ENCODE peak calls at places on chromosomes 16 and 17, in six cellular contexts. J is BJ, G is epithelial cell of esophagus, V is A549, F is Calu3, W is uterus. B is an unnamed sample.

GRCh38 chr17:602436-602835 is 112.2 kb downstream of the VPS53 start:
- DNase-seq in F (no peak), V (no peak), W (no peak), J (peak), G (no peak), B (no peak)

GRCh38 chr16:20928774-20929411 is 28.3 kb downstream of the LYRM1 start:
- DNase-seq in G (no peak), W (no peak), F (no peak), V (no peak), J (no peak), B (no peak)

GRCh38 chr16:54459509-54460235 is 173.1 kb upstream of the IRX3 start:
- DNase-seq in F (no peak), V (no peak), G (no peak), J (peak), W (no peak), B (no peak)

GRCh38 chr16:57349212-57350031 is 9.2 kb upstream of the CCL22 start:
- DNase-seq in G (no peak), J (no peak), W (no peak), V (no peak), F (no peak), B (peak)

GRCh38 chr17:40343126-40344119 is 21.1 kb downstream of the GJD3 start:
- DNase-seq in G (no peak), V (no peak), J (no peak), W (no peak), F (no peak), B (no peak)

GRCh38 chr17:20922128-20922670 is 120.6 kb downstream of the USP22 start:
- DNase-seq in F (no peak), G (peak), W (peak), V (peak), J (no peak), B (no peak)

GRCh38 chr16:25279491-25279890 is 21.8 kb upstream of the ZKSCAN2 start:
- DNase-seq in V (no peak), W (no peak), F (no peak), G (peak), J (no peak), B (no peak)

GRCh38 chr17:79365836-79366831 is 244.7 kb downstream of the RBFOX3 start:
- DNase-seq in J (no peak), W (no peak), F (no peak), V (no peak), G (no peak), B (no peak)

GRCh38 chr16:74372369-74372768 is 3.7 kb upstream of the NPIPB15 start:
- DNase-seq in G (no peak), V (no peak), J (no peak), W (no peak), F (no peak), B (no peak)

GRCh38 chr16:88326611-88327485 is 55.9 kb upstream of the ZNF469 start:
- DNase-seq in F (no peak), G (no peak), J (no peak), V (no peak), W (no peak), B (no peak)

GRCh38 chr17:79707931-79708891 is 22.5 kb upstream of the ENPP7 start:
- DNase-seq in J (no peak), F (peak), W (peak), V (peak), G (peak), B (peak)

GRCh38 chr16:89909777-89910716 is 8.6 kb upstream of the MC1R start:
- DNase-seq in F (peak), J (no peak), W (peak), G (peak), V (peak), B (peak)

GRCh38 chr16:75576384-75576811 is 10.2 kb downstream of the GABARAPL2 start:
- DNase-seq in V (no peak), J (no peak), G (no peak), F (no peak), W (no peak), B (no peak)

GRCh38 chr17:39150795-39151679 is at the start of gene PLXDC1:
- DNase-seq in F (peak), G (no peak), W (peak), J (no peak), V (no peak), B (no peak)

GRCh38 chr17:80970044-80970761 is 21.4 kb upstream of the CHMP6 start:
- DNase-seq in G (peak), V (peak), F (peak), W (peak), J (no peak), B (peak)

GRCh38 chr17:76250141-76250540 is 9.8 kb upstream of the RNF157 start:
- DNase-seq in G (no peak), F (no peak), W (no peak), V (no peak), J (no peak), B (no peak)

GRCh38 chr17:19533718-19534561 is at the start of gene SLC47A1:
- DNase-seq in G (peak), J (no peak), W (peak), V (peak), F (peak), B (no peak)

GRCh38 chr17:29108806-29109476 is 66.0 kb downstream of the PIPOX start:
- DNase-seq in J (no peak), F (no peak), V (no peak), G (no peak), W (no peak), B (no peak)

GRCh38 chr16:24670623-24671454 is 58.6 kb upstream of the TNRC6A start:
- DNase-seq in V (peak), G (peak), F (no peak), W (peak), J (no peak), B (no peak)

GRCh38 chr17:64477849-64478248 is 19.0 kb downstream of the POLG2 start:
- DNase-seq in F (no peak), V (no peak), J (no peak), W (no peak), G (no peak), B (no peak)

GRCh38 chr17:48985436-48986245 is 11.5 kb upstream of the IGF2BP1 start:
- DNase-seq in J (no peak), F (no peak), G (no peak), V (no peak), W (no peak), B (no peak)

GRCh38 chr17:55601874-55602364 is 90.7 kb upstream of the SMIM36 start:
- DNase-seq in V (peak), W (no peak), J (no peak), F (peak), G (peak), B (no peak)

GRCh38 chr16:86540894-86541293 is 14.1 kb downstream of the MTHFSD start:
- DNase-seq in W (no peak), V (no peak), J (no peak), F (no peak), G (no peak), B (no peak)

GRCh38 chr16:86545927-86546637 is 9.0 kb downstream of the MTHFSD start:
- DNase-seq in J (no peak), V (no peak), G (no peak), F (no peak), W (no peak), B (no peak)

GRCh38 chr16:86545481-86545880 is 9.6 kb downstream of the MTHFSD start:
- DNase-seq in F (no peak), V (no peak), G (no peak), J (no peak), W (no peak), B (no peak)

GRCh38 chr16:86541560-86541959 is 13.5 kb downstream of the MTHFSD start:
- DNase-seq in J (no peak), G (no peak), W (no peak), V (no peak), F (no peak), B (no peak)

GRCh38 chr16:86542756-86543750 is 12.0 kb downstream of the MTHFSD start:
- DNase-seq in V (no peak), J (no peak), F (no peak), W (no peak), G (no peak), B (no peak)
- TF ChIP-seq CTCF in V (no peak), J (no peak), F (no peak), W (no peak), G (no peak), B (no peak)

GRCh38 chr16:82671743-82672142 is 45.0 kb downstream of the CDH13 start:
- DNase-seq in J (no peak), G (no peak), W (no peak), F (no peak), V (no peak), B (no peak)
- TF ChIP-seq CTCF in J (no peak), G (peak), W (no peak), F (no peak), V (peak), B (no peak)

GRCh38 chr17:1865252-1866037 is 35.6 kb downstream of the RPA1 start:
- DNase-seq in F (peak), J (no peak), W (no peak), V (peak), G (peak), B (no peak)
- TF ChIP-seq CTCF in F (peak), J (peak), W (peak), V (peak), G (peak), B (peak)

GRCh38 chr17:4939804-4940624 is at the start of the genes RNF167 and SLC25A11:
- DNase-seq in W (peak), G (peak), V (peak), J (peak), F (peak), B (peak)
- TF ChIP-seq CTCF in W (peak), G (no peak), V (no peak), J (no peak), F (no peak), B (no peak)

DNA sequence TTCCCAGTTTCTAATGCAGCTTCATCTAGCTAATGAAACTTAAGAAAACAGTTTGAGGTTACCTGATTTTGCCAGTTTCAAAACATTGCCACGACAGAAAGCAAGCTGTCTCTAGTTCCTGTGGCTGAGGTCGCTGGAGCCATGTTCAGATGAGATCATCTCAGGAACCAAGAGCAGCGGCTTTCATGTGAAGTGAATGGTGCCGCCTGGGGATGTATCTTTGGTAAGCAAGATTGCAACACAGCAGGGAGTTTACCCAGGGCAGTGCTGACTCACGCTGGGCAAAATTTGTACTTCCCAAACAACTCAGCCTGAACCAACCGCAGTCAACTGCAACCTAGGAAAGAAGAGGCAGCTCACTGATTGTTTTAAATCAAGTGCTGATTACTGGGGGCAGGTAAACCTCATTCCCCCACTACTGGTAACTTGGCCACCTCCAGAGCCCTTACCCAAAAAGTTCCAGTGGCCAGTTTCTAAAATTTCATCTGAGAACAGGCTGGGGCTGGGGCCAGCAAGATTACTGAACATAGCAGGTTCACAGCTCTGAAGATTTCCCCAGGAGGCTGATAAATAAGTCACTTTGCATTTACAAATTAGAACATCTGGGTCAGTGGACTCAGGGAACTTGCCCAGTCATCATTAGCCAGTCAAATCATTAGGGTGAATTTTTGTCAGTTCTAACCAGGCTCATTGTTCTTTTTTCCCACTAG is at the start of gene RFFL:
- DNase-seq in W (peak), V (peak), F (peak), J (peak), G (peak), B (peak)
- TF ChIP-seq CTCF in W (peak), V (no peak), F (no peak), J (peak), G (peak), B (no peak)

DNA sequence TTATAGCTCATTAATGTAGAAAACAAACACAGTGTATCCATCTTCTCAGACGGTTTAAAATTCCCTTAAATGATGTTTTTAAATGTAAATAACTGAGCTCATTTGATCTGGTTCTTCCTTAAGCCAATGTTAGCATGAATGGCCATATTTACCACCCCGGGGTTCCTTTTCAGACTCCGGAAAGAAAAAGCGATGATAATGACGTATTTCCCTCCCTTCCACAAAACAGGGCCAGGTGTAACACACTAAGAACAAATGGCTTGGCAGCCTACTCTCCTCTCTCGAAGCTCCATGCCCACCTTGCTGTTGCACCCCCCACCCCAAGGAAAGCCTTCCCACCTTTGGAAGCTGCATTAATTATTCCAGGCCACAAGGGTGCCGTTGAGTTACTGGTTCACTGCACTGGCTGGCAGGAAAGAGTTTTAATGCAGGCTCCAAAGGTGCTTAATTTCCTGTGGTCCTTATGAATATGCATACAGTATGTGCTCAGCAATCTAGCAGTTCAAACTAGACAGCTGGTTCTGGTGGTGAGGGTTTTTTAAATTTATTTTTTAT is 378.9 kb downstream of the WWOX start:
- DNase-seq in G (peak), W (no peak), F (no peak), J (no peak), V (peak), B (no peak)
- TF ChIP-seq CTCF in G (peak), W (no peak), F (no peak), J (no peak), V (peak), B (no peak)

GRCh38 chr16:55465077-55465896 is 13.7 kb upstream of the MMP2 start:
- DNase-seq in V (peak), F (peak), J (no peak), G (peak), W (peak), B (peak)

GRCh38 chr16:55464375-55464774 is 14.6 kb upstream of the MMP2 start:
- DNase-seq in G (no peak), V (no peak), W (no peak), J (no peak), F (no peak), B (no peak)

GRCh38 chr16:55467898-55468297 is 11.1 kb upstream of the MMP2 start:
- DNase-seq in G (no peak), W (no peak), J (no peak), F (no peak), V (no peak), B (no peak)

GRCh38 chr16:55468352-55468990 is 10.5 kb upstream of the MMP2 start:
- DNase-seq in V (no peak), W (no peak), G (no peak), J (no peak), F (no peak), B (no peak)

DNA sequence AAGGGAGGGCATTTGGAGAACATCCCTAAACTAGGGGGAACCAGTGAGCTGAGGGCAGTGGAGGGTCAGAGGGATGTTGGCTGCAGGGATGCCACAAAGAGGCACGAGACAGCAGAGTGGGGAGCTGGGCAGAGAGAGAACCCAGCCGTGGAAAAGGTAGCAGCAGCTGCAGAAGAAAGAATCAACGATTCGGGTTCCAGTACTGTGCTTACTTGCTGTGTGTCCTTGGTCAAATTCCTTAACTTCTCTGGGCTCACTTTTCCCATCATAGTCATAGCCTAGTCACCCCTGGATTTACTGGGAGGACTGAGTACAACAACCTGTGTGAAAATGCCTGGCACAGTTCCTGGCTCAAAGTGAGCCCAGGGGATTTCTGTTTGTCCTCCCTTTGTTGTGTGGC is 12.8 kb upstream of the MMP2 start:
- DNase-seq in V (no peak), F (no peak), G (no peak), W (no peak), J (no peak), B (no peak)
- TF ChIP-seq CTCF in V (no peak), F (no peak), G (no peak), W (no peak), J (no peak), B (no peak)

DNA sequence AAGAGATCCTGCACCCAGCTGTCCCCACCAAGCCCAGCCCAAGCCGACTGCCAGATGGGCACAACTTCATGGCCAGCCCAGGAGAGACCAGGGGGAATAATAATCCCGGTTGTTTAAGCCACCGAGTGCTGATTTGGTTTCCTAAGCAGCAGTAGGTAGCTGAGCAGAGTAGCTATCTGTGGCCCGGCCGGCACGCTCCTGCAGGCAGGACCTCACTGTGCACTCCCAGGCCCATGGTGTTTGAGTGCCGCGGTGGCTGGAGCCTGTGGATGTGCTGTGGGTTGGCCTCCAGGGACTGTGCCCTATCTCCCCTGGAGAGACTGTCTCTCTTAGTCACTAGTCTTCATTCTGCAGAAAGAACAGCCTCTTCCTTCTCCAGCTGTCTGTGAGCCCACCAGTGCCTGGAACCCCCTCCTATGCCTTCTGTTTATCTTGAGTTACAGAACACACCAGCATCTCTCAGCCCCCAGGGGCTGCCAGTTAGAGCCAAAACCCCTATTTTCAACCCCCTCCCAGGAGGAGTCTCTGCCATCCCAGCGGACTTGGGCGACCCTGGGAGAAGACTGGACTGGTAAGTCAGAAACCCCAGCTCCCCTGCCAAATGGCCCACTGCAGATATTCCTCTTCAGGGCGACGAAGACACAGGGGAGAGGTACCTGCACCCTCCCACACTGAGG is 152.0 kb downstream of the SDK2 start:
- DNase-seq in G (no peak), J (no peak), F (no peak), V (no peak), W (no peak), B (no peak)
- TF ChIP-seq CTCF in G (no peak), J (no peak), F (no peak), V (no peak), W (no peak), B (no peak)

GRCh38 chr16:30867747-30868146 is 26.1 kb downstream of the BCL7C start:
- DNase-seq in G (peak), V (peak), W (no peak), J (no peak), F (no peak), B (no peak)
- TF ChIP-seq CTCF in G (peak), V (no peak), W (no peak), J (peak), F (no peak), B (no peak)

B was measured in activated B cell treated with CpG ODN at 0.5 μM for 24 hours.